ENCODE peak calls at places on chromosomes 6 and 20, in six cellular contexts. P, X, N, W, G and J are unnamed samples.

GRCh38 chr20:45518282-45518681 is 2.9 kb upstream of the SPINT3 start:
- DNase-seq in G (peak; percentile 41), N (no peak), X (no peak), W (no peak), P (no peak), J (no peak)

GRCh38 chr6:168575346-168576098 is 134.5 kb downstream of the SMOC2 start:
- DNase-seq in W (no peak), X (no peak), P (no peak), N (no peak), G (no peak), J (no peak)

GRCh38 chr20:36543187-36544133 is 2.1 kb downstream of the MYL9 start:
- DNase-seq in G (peak; percentile 67), P (peak; percentile 84), X (no peak), N (no peak), W (no peak), J (no peak)

GRCh38 chr20:20440473-20440872 is 72.6 kb downstream of the INSM1 start:
- DNase-seq in P (no peak), W (no peak), X (no peak), G (no peak), N (no peak), J (no peak)

GRCh38 chr20:54340206-54340605 is 132.3 kb downstream of the PFDN4 start:
- DNase-seq in N (no peak), W (no peak), X (no peak), G (no peak), P (no peak), J (no peak)

GRCh38 chr6:43491750-43492661 is 14.6 kb downstream of the TJAP1 start:
- DNase-seq in N (no peak), W (no peak), P (peak; percentile 80), X (no peak), G (peak; percentile 78), J (no peak)

GRCh38 chr6:12592634-12593033 is 123.9 kb upstream of the PHACTR1 start:
- DNase-seq in G (no peak), N (peak; percentile 6), W (no peak), X (no peak), P (peak; percentile 49), J (no peak)

GRCh38 chr20:31720486-31721407 is 1.9 kb downstream of the BCL2L1 start:
- DNase-seq in X (no peak), W (no peak), P (no peak), N (peak; percentile 33), G (no peak), J (no peak)

GRCh38 chr20:57650266-57650665 is 30.0 kb upstream of the ZBP1 start:
- DNase-seq in X (no peak), W (no peak), G (peak; percentile 9), P (no peak), N (no peak), J (no peak)

GRCh38 chr6:34236423-34237315 is at the start of gene HMGA1:
- DNase-seq in N (peak; percentile 93), X (peak; percentile 83), P (peak; percentile 78), W (peak; percentile 79), G (peak; percentile 87), J (peak; percentile 98)

GRCh38 chr6:128601060-128601459 is 80.7 kb upstream of the PTPRK start:
- DNase-seq in G (no peak), W (no peak), P (no peak), N (no peak), X (no peak), J (no peak)

GRCh38 chr20:49979030-49979832 is 3.5 kb upstream of the SNAI1 start:
- DNase-seq in N (peak; percentile 93), X (peak; percentile 86), P (no peak), G (no peak), W (peak; percentile 74), J (peak; percentile 85)

GRCh38 chr6:15263780-15264374 is 18.0 kb downstream of the JARID2 start:
- DNase-seq in P (no peak), X (no peak), G (no peak), N (no peak), W (no peak), J (no peak)

GRCh38 chr6:44377484-44377883 is 10.0 kb upstream of the CDC5L start:
- DNase-seq in P (no peak), X (no peak), N (no peak), G (no peak), W (no peak), J (no peak)

GRCh38 chr20:62880147-62880934 is 18.7 kb upstream of the TCFL5 start:
- DNase-seq in W (no peak), P (no peak), X (no peak), N (no peak), G (no peak), J (no peak)

GRCh38 chr6:11380969-11381744 is 148.7 kb upstream of the NEDD9 start:
- DNase-seq in N (peak; percentile 23), G (no peak), P (no peak), W (no peak), X (no peak), J (no peak)

GRCh38 chr6:12748815-12749521 is 32.4 kb downstream of the PHACTR1 start:
- DNase-seq in G (no peak), N (peak; percentile 38), P (peak; percentile 33), W (peak; percentile 4), X (peak; percentile 83), J (peak; percentile 80)

GRCh38 chr6:52640170-52640569 is 30.7 kb upstream of the TMEM14A start:
- DNase-seq in N (no peak), W (peak; percentile 37), G (no peak), P (peak; percentile 35), X (no peak), J (no peak)

GRCh38 chr6:72954736-72955135 is 270.6 kb downstream of the KHDC1L start:
- DNase-seq in W (no peak), G (no peak), N (no peak), P (peak; percentile 69), X (no peak), J (no peak)

GRCh38 chr20:53643031-53643832 is 49.6 kb upstream of the ZNF217 start:
- DNase-seq in N (no peak), P (peak; percentile 80), W (no peak), G (peak; percentile 70), X (no peak), J (no peak)

GRCh38 chr20:10653593-10654288 is 20.1 kb downstream of the JAG1 start:
- DNase-seq in N (no peak), W (no peak), P (peak; percentile 84), X (no peak), G (no peak), J (peak; percentile 73)

GRCh38 chr6:158757753-158758090 is 61.4 kb downstream of the EZR start:
- DNase-seq in N (peak; percentile 71), G (no peak), P (no peak), W (no peak), X (no peak), J (no peak)

GRCh38 chr6:44495036-44495901 is 107.8 kb downstream of the CDC5L start:
- DNase-seq in X (peak; percentile 23), P (no peak), N (no peak), G (no peak), W (no peak), J (no peak)

GRCh38 chr6:72788188-72788587 is 166.3 kb downstream of the KCNQ5 start:
- DNase-seq in G (no peak), W (no peak), N (no peak), X (no peak), P (peak; percentile 62), J (no peak)

GRCh38 chr6:154403803-154404202 is 47.2 kb upstream of the IPCEF1 start:
- DNase-seq in P (peak; percentile 62), X (no peak), G (no peak), N (no peak), W (no peak), J (no peak)

GRCh38 chr6:15876406-15876805 is 213.6 kb upstream of the DTNBP1 start:
- DNase-seq in P (peak; percentile 13), X (no peak), N (no peak), W (no peak), G (no peak), J (no peak)

GRCh38 chr6:4943716-4944115 is 60.1 kb downstream of the RPP40 start:
- DNase-seq in X (no peak), N (no peak), W (no peak), P (no peak), G (no peak), J (no peak)

GRCh38 chr20:1075564-1075963 is 42.8 kb upstream of the PSMF1 start:
- DNase-seq in W (no peak), N (no peak), P (no peak), X (no peak), G (no peak), J (no peak)

GRCh38 chr6:37635319-37635718 is 62.4 kb downstream of the MDGA1 start:
- DNase-seq in P (no peak), N (no peak), G (no peak), X (no peak), W (no peak), J (no peak)

GRCh38 chr6:65557224-65557623 is 149.8 kb downstream of the EYS start:
- DNase-seq in X (no peak), W (no peak), G (no peak), N (no peak), P (no peak), J (no peak)

GRCh38 chr6:158642097-158642601 is 2.4 kb downstream of the DYNLT1 start:
- DNase-seq in W (no peak), G (no peak), X (no peak), N (no peak), P (peak; percentile 64), J (no peak)

GRCh38 chr6:29886686-29887085 is 55.6 kb upstream of the HLA-A start:
- DNase-seq in P (no peak), N (no peak), G (no peak), X (no peak), W (no peak), J (no peak)

GRCh38 chr6:10655508-10656055 is 38.8 kb downstream of the C6orf52 start:
- DNase-seq in N (no peak), P (no peak), G (no peak), X (no peak), W (no peak), J (no peak)

GRCh38 chr6:157420497-157420896 is 39.5 kb downstream of the ZDHHC14 start:
- DNase-seq in P (no peak), G (no peak), N (no peak), X (no peak), W (no peak), J (no peak)

GRCh38 chr6:48826884-48827701 is 636.0 kb downstream of the MMUT start:
- DNase-seq in P (peak; percentile 82), X (no peak), N (peak; percentile 26), G (no peak), W (no peak), J (no peak)

GRCh38 chr20:4819901-4820300 is 98.2 kb downstream of the PRND start:
- DNase-seq in N (no peak), G (no peak), W (no peak), X (no peak), P (no peak), J (no peak)

GRCh38 chr20:25285091-25285647 is 37.3 kb downstream of the PYGB start:
- DNase-seq in X (no peak), N (peak; percentile 52), G (no peak), P (no peak), W (no peak), J (peak; percentile 22)

GRCh38 chr6:138432063-138432356 is 28.0 kb downstream of the HEBP2 start:
- DNase-seq in G (no peak), X (no peak), W (no peak), N (no peak), P (no peak), J (no peak)

GRCh38 chr6:34202329-34203201 is 34.1 kb upstream of the HMGA1 start:
- DNase-seq in G (no peak), W (no peak), N (no peak), P (no peak), X (peak; percentile 92), J (no peak)